ENCODE peak calls at places on chromosomes 12 and 14, in five cellular contexts. U is K562, P is H1, T is HCT116, S is GM12878. K is an unnamed sample.

GRCh38 chr14:67447033-67447381 is 35.0 kb upstream of the PLEK2 start:
- DNase-seq in U (no peak), P (no peak), T (no peak), S (no peak), K (no peak)

GRCh38 chr12:104865080-104865479 is 93.0 kb downstream of the SLC41A2 start:
- DNase-seq in U (no peak), P (no peak), T (no peak), S (peak), K (no peak)

GRCh38 chr14:61262082-61262481 is 19.1 kb downstream of the TMEM30B start:
- DNase-seq in U (no peak), P (no peak), T (no peak), S (no peak), K (no peak)

GRCh38 chr12:5177096-5177495 is 133.4 kb downstream of the KCNA5 start:
- DNase-seq in U (no peak), P (no peak), T (no peak), S (no peak), K (no peak)

GRCh38 chr12:55658635-55659391 is 22.1 kb downstream of the OR10P1 start:
- DNase-seq in U (no peak), P (no peak), T (no peak), S (no peak), K (no peak)

GRCh38 chr12:65911321-65911720 is 87.0 kb downstream of the HMGA2 start:
- DNase-seq in U (no peak), P (no peak), T (no peak), S (no peak), K (no peak)

GRCh38 chr12:61546296-61546695 is 713.9 kb upstream of the USP15 start:
- DNase-seq in U (no peak), P (no peak), T (peak), S (no peak), K (peak)

GRCh38 chr14:102058146-102058545 is 28.7 kb downstream of the HSP90AA1 start:
- DNase-seq in U (no peak), P (no peak), T (no peak), S (no peak), K (no peak)

GRCh38 chr12:40986031-40986430 is 202.1 kb upstream of the PDZRN4 start:
- DNase-seq in U (no peak), P (no peak), T (no peak), S (no peak), K (no peak)

GRCh38 chr12:43832506-43833168 is 3.2 kb upstream of the TMEM117 start:
- DNase-seq in U (no peak), P (no peak), T (no peak), S (no peak), K (no peak)

GRCh38 chr12:121934318-121934682 is 15.9 kb downstream of the CFAP251 start:
- DNase-seq in U (peak), P (no peak), T (no peak), S (no peak), K (no peak)

GRCh38 chr12:121930862-121931261 is 12.5 kb downstream of the CFAP251 start:
- DNase-seq in U (no peak), P (no peak), T (no peak), S (no peak), K (no peak)

GRCh38 chr12:121932176-121932536 is 13.8 kb downstream of the CFAP251 start:
- DNase-seq in U (no peak), P (no peak), T (no peak), S (no peak), K (no peak)

GRCh38 chr12:121932914-121933521 is 14.6 kb downstream of the CFAP251 start:
- DNase-seq in U (no peak), P (no peak), T (no peak), S (no peak), K (no peak)

DNA sequence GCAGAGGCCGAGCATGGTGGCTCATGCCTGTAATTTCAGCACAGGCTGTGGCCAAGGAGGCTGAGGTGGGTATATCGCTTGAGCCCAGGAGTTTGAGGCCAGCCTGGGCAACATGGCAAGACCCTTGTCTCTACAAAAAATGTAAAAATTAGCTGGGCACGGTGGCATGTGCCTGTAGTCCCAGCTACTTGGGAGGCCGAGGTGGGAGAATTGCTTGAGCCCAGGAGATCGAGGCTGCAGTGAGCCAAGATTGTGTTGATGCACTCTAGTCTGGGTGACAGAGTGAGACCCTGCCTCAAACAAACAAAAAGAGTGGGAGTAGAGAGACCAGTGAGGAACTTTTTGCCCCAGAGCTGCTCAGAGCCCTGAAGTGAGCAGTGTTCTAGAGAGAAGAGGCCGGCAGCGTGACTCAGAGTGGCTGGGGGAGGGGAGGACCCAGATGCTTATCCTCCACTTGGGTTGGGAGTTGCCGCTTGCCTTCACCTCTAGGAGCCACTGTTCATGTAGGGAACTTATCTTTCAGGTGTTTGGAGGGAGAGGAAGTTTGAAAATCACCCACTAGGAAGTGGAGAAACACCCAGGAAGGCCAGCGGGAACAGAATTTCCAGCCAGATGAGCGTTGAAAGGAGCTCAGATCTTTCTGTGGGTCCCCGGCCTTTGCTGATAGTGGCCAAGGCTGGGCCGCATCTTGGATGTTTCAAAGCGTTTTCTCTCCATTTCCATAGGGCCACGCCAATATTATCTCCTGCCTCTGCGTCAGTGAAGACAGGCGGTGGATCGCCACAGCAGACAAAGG is 15.3 kb downstream of the CFAP251 start:
- DNase-seq in U (peak), P (peak), T (no peak), S (no peak), K (no peak)
- TF ChIP-seq JUND in U (peak), P (peak), T (no peak), S (no peak), K (no peak)

DNA sequence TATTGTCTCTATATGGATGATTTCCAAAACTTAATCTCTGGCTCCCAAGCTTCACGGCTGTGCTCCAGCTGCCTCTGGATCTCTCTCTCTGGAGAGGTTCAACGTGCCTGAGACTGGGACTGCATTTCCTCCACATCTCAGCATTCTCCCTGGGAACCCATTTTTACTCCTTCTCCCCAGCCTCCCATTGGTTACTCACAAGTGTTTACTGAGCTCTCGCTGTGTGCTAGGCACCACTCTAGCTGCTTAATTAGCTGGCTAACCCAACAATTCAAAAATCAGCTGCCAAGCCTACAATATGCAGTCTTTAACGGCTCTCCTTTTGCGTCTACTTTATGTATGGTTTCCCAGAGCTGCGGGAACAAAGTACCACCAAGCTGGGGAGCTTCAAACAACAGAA is 34.7 kb downstream of the FBXL14 start:
- DNase-seq in U (no peak), P (no peak), T (no peak), S (no peak), K (no peak)
- TF ChIP-seq JUND in U (no peak), P (no peak), T (no peak), S (no peak), K (no peak)

GRCh38 chr14:93045965-93046695 is 69.6 kb downstream of the ITPK1 start:
- DNase-seq in U (peak), P (no peak), T (peak), S (no peak), K (no peak)
- TF ChIP-seq JUND in U (peak), P (no peak), T (peak), S (no peak), K (no peak)

GRCh38 chr14:52051861-52052260 is 17.0 kb downstream of the NID2 start:
- DNase-seq in U (no peak), P (no peak), T (no peak), S (no peak), K (no peak)
- TF ChIP-seq JUND in U (no peak), P (no peak), T (no peak), S (no peak), K (no peak)

GRCh38 chr12:113152196-113152834 is 2.8 kb downstream of the CFAP73 start:
- DNase-seq in U (no peak), P (no peak), T (no peak), S (no peak), K (no peak)
- TF ChIP-seq JUND in U (no peak), P (no peak), T (no peak), S (no peak), K (no peak)

K was measured in T47D.